ENCODE peak calls at places on chromosomes 16 and 17, in nine cellular contexts. N, C, L, F, Y, H, R, X and I are unnamed samples.

GRCh38 chr16:87363771-87364476 is 19.7 kb downstream of the FBXO31 start:
- DNase-seq in X (no peak), R (no peak), H (no peak), F (no peak), L (peak), C (peak), Y (no peak), N (peak), I (peak)

GRCh38 chr16:69909043-69909442 is 42.1 kb upstream of the CLEC18A start:
- DNase-seq in X (no peak), F (no peak), R (no peak), L (no peak), Y (no peak), H (no peak), N (no peak), C (no peak), I (no peak)

GRCh38 chr17:72996791-72997190 is 95.7 kb downstream of the SLC39A11 start:
- DNase-seq in N (no peak), R (no peak), H (no peak), C (no peak), F (no peak), X (no peak), L (no peak), Y (no peak), I (no peak)

GRCh38 chr16:74748710-74749073 is 25.9 kb downstream of the FA2H start:
- DNase-seq in N (no peak), L (no peak), Y (no peak), H (no peak), C (no peak), X (no peak), R (no peak), F (no peak), I (no peak)

GRCh38 chr17:10447035-10447931 is 22.1 kb downstream of the MYH4 start:
- DNase-seq in X (peak), L (peak), F (no peak), H (no peak), C (no peak), Y (peak), R (no peak), N (no peak), I (no peak)

GRCh38 chr16:57723170-57723569 is 12.4 kb upstream of the KATNB1 start:
- DNase-seq in F (no peak), H (no peak), C (no peak), N (no peak), L (peak), X (no peak), Y (peak), R (no peak), I (no peak)

GRCh38 chr16:87641721-87642120 is 39.4 kb downstream of the JPH3 start:
- DNase-seq in R (no peak), N (no peak), H (no peak), X (no peak), L (no peak), F (no peak), C (no peak), Y (no peak), I (no peak)

GRCh38 chr16:79372504-79373184 is 227.9 kb downstream of the MAF start:
- DNase-seq in N (no peak), R (no peak), Y (peak), C (peak), F (no peak), L (peak), X (no peak), H (no peak), I (no peak)

GRCh38 chr17:9912146-9913099 is 7.4 kb upstream of the RCVRN start:
- DNase-seq in L (no peak), R (no peak), Y (no peak), F (no peak), X (no peak), H (no peak), N (no peak), C (no peak), I (no peak)

GRCh38 chr17:12627776-12628491 is 37.8 kb upstream of the MYOCD start:
- DNase-seq in F (no peak), H (no peak), R (no peak), L (peak), Y (no peak), N (no peak), X (no peak), C (no peak), I (peak)

GRCh38 chr17:58823051-58823525 is 67.4 kb downstream of the PPM1E start:
- DNase-seq in N (no peak), R (no peak), Y (no peak), X (no peak), L (no peak), F (no peak), H (no peak), C (no peak), I (no peak)
- TF ChIP-seq CTCF in N (no peak), R (no peak), Y (no peak), X (no peak), L (no peak), F (no peak), H (no peak), C (no peak), I (no peak)

DNA sequence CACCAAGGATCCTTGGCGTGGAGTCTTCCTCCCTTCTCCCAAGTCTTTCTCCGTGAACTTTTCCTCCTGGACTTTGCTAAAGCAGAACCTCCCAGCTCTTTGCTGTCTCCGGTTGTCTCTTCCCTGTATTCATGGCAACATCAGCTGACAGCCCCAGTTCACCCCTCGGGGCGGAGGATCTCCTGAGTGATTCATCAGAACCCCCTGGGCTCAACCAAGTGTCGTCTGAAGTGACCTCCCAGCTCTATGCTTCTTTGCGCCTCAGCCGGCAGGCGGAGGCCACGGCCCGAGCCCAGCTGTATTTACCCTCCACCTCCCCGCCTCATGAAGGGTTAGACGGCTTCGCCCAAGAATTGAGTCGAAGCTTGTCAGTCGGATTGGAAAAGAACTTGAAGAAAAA is 943 bp downstream of the CNTROB start:
- DNase-seq in H (no peak), X (peak), N (peak), L (peak), F (no peak), Y (peak), R (no peak), C (peak), I (peak)
- TF ChIP-seq CTCF in H (no peak), X (no peak), N (peak), L (peak), F (no peak), Y (no peak), R (no peak), C (no peak), I (peak)

DNA sequence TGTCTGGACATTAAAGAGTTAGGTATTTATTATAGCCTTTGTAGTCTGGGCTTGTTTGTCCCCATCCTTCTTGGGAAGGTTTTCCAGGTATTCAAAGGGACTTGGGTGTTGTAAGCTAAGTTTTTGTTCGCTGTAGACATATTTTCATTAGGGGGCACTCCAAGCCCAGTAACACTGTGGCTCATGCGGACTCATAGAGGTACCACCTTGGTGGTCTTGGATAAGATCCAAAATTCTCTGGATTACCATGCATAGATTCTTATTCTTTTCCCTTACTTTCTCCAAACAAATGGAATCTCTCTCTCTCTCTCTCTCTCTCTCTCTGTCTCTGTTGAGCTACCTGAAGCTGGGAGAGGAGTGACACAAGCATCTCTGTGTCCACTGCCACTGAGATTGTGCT is 48.9 kb downstream of the ERCC4 start:
- DNase-seq in L (no peak), F (no peak), X (no peak), H (no peak), R (no peak), Y (no peak), C (no peak), N (no peak), I (no peak)
- TF ChIP-seq CTCF in L (no peak), F (no peak), X (no peak), H (no peak), R (no peak), Y (no peak), C (no peak), N (no peak), I (no peak)

DNA sequence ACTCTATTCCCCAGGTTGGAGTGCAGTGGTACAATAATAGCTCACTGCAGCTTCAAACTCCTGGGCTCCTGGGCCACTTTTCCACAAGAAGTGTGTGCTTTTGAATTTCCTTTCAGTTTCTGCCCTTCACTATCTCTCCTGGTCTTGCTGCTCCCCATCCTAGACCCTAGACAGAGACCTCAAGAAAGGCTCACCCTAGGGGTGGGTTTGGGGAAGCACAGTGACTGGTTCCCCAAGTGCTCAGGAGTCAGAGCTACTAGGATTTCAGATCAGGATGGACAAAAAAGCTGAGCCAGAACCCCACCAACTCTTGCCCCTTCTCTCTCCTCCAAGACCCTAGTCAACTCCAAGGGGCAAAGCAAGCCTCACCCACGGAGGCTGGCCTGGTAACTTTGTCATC is 1.6 kb upstream of the SEBOX start:
- DNase-seq in Y (peak), N (no peak), C (no peak), F (no peak), H (no peak), R (no peak), L (no peak), X (no peak), I (no peak)
- TF ChIP-seq CTCF in Y (no peak), N (no peak), C (no peak), F (no peak), H (no peak), R (no peak), L (no peak), X (no peak), I (peak)

GRCh38 chr17:52696362-52696761 is 537.8 kb upstream of the CA10 start:
- DNase-seq in N (no peak), H (no peak), R (no peak), C (no peak), F (no peak), Y (no peak), X (no peak), L (no peak), I (no peak)
- TF ChIP-seq CTCF in N (no peak), H (no peak), R (no peak), C (no peak), F (no peak), Y (no peak), X (no peak), L (no peak), I (no peak)

DNA sequence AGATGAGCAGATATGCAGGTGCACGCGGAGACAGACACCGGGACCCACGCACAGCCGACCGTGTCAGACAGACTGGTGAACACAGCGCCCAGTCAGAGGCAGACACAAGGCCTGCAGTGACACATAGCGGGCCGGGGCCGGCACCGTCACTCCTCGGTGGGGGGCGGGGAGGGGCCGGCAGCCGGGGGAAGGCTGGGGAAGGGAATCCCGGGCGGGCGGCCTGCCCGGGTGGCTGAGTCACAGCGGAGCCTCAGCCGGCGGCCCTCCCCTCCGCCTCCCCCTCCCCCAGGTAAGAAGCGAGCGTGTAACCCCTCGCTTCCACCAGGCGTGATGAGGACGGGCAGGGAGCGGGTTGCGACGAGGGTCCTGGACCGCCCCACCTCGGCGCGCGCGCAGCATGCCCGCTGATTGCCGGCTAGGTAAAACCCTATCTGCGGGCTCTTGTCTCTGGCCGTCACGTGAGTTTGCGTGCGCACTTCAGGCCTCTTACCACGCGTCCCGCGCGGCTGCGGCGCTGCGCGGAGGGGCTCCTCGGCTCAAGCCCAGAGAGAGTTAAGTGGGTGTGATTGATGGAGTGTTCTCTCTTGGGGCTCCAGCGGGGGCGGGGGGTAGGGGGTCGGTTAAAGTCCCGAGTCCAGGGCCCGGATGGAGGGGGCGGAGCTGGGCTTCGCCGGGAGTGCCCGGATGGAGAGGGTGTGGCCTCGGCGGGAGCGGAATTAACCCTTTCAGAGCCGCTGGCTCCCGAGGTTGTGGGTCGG is 7.8 kb downstream of the KDM6B start:
- DNase-seq in H (peak), Y (peak), F (peak), R (peak), C (peak), X (peak), N (peak), L (peak), I (peak)
- TF ChIP-seq CTCF in H (no peak), Y (no peak), F (no peak), R (peak), C (peak), X (no peak), N (peak), L (no peak), I (no peak)

DNA sequence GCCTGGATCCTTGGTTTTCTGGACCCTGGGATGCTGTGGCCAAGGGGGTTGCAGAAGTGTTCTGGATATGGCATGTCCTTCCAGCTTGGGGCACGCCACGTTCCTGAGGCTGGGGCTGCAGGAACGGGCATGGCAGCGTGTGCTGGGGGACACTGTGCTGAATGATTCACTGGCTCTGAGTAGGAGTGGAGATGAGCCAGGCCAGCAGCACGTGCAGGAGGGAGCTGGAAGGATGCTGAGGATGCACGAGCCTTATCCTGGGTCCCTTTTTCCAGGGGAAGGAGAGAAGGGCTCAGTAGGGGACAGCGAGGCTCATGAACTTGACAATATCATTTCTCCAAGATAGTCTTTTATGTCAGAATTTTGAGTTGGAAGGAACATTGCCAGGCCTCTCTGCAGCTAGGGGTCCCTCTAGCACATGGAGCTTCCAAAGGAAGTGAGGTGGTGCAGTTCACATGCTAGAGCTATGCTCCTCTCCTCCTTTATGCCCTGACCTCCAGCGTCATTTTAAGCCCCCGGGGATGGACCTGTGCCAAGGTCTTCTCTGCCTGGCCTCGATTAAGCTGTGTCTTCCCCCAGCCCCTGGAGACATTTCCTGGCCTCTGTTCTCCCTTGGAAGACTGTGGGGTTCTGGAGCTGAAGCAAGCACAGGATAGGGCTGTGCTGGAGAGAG is 125.9 kb downstream of the OR1D5 start:
- DNase-seq in Y (no peak), H (no peak), F (no peak), R (no peak), N (no peak), L (peak), C (no peak), X (no peak), I (no peak)
- TF ChIP-seq CTCF in Y (no peak), H (no peak), F (no peak), R (no peak), N (no peak), L (peak), C (no peak), X (no peak), I (peak)